ENCODE peak calls at places on chromosomes 13 and 19, in ten cellular contexts. U, S, H, E, G, A, Y, B, O and M are unnamed samples.

GRCh38 chr13:42753697-42754096 is 27.7 kb upstream of the FAM216B start:
- DNase-seq in U (peak), S (no peak), H (no peak), E (no peak), G (no peak), A (no peak), Y (no peak), B (no peak), O (no peak), M (peak)

GRCh38 chr13:28349901-28350654 is 144.8 kb downstream of the FLT1 start:
- DNase-seq in U (no peak), S (no peak), H (no peak), E (no peak), G (no peak), A (no peak), Y (no peak), B (no peak), O (no peak), M (no peak)

GRCh38 chr19:58394821-58395219 is 636 bp upstream of the RNF225 start:
- DNase-seq in U (no peak), S (no peak), H (no peak), E (no peak), G (peak), A (no peak), Y (no peak), B (no peak), O (no peak), M (no peak)

GRCh38 chr13:46181799-46182490 is at the start of gene LCP1:
- DNase-seq in U (no peak), S (peak), H (no peak), E (peak), G (no peak), A (no peak), Y (no peak), B (no peak), O (no peak), M (no peak)

GRCh38 chr13:29575098-29575497 is 20.4 kb downstream of the SLC7A1 start:
- DNase-seq in U (no peak), S (no peak), H (no peak), E (no peak), G (no peak), A (no peak), Y (no peak), B (no peak), O (no peak), M (no peak)

GRCh38 chr13:87889241-87889640 is 218.1 kb downstream of the SLITRK5 start:
- DNase-seq in U (no peak), S (no peak), H (no peak), E (no peak), G (no peak), A (no peak), Y (no peak), B (no peak), O (no peak), M (no peak)

GRCh38 chr13:34671136-34671535 is 270.9 kb upstream of the NBEA start:
- DNase-seq in U (no peak), S (no peak), H (no peak), E (no peak), G (no peak), A (no peak), Y (no peak), B (no peak), O (no peak), M (no peak)

GRCh38 chr13:106449096-106449495 is 86.4 kb downstream of the EFNB2 start:
- DNase-seq in U (no peak), S (no peak), H (no peak), E (no peak), G (no peak), A (no peak), Y (no peak), B (no peak), O (no peak), M (no peak)

GRCh38 chr19:18251587-18252369 is 22.5 kb downstream of the IQCN start:
- DNase-seq in U (peak), S (peak), H (peak), E (peak), G (peak), A (no peak), Y (peak), B (peak), O (peak), M (peak)

GRCh38 chr13:52449323-52450011 is 967 bp downstream of the VPS36 start:
- DNase-seq in U (no peak), S (no peak), H (no peak), E (no peak), G (no peak), A (no peak), Y (no peak), B (no peak), O (no peak), M (no peak)